ENCODE peak calls at places on chromosome 19, in eight cellular contexts. Q is Right ventricle myocardium superior; E is esophagus squamous epithelium; Z is H54; W is caudate nucleus; U is Peyer's patch; B is activated naive CD4-positive, alpha-beta T cell treated with Interleukin-2 at 50 U/mL for 16 hours; Y is nephron progenitor cell. C is an unnamed sample.
A peak's percentile ranks its signal among the peaks of the same experiment; 100 is the strongest.

GRCh38 chr19:39154626-39155100 is 29.1 kb downstream of the PAK4 start:
- DNase-seq in Q (no peak), E (no peak), Z (no peak), W (no peak), U (peak; percentile 71), B (no peak), Y (no peak), C (no peak)

GRCh38 chr19:45645631-45646344 is 6.6 kb upstream of the EML2 start:
- DNase-seq in Q (peak; percentile 85), E (peak; percentile 16), Z (peak; percentile 84), W (peak; percentile 97), U (peak; percentile 73), B (peak; percentile 86), Y (peak; percentile 77), C (peak; percentile 99)

GRCh38 chr19:50724522-50725217 is 1.5 kb downstream of the CLEC11A start:
- DNase-seq in Q (peak; percentile 99), E (peak; percentile 65), Z (peak; percentile 100), W (peak; percentile 99), U (peak; percentile 94), B (peak; percentile 81), Y (peak; percentile 100), C (peak; percentile 98)

GRCh38 chr19:30450945-30451344 is 78.8 kb downstream of the ZNF536 start:
- DNase-seq in Q (peak; percentile 53), E (no peak), Z (no peak), W (peak; percentile 32), U (no peak), B (no peak), Y (no peak), C (no peak)

GRCh38 chr19:17049711-17050280 is 23.2 kb upstream of the CPAMD8 start:
- DNase-seq in Q (no peak), E (no peak), Z (peak; percentile 55), W (no peak), U (no peak), B (no peak), Y (no peak), C (no peak)

GRCh38 chr19:12946092-12946845 is 607 bp downstream of the RAD23A start:
- DNase-seq in Q (peak; percentile 82), E (no peak), Z (no peak), W (no peak), U (peak; percentile 80), B (peak; percentile 66), Y (peak; percentile 82), C (no peak)

GRCh38 chr19:38227272-38228004 is 3.4 kb upstream of the DPF1 start:
- DNase-seq in Q (no peak), E (no peak), Z (no peak), W (no peak), U (no peak), B (no peak), Y (no peak), C (no peak)

GRCh38 chr19:48926909-48927308 is 6.6 kb upstream of the DHDH start:
- DNase-seq in Q (no peak), E (no peak), Z (peak; percentile 46), W (peak; percentile 61), U (no peak), B (peak; percentile 3), Y (no peak), C (peak; percentile 6)

C was measured in substantia nigra.